ENCODE peak calls at places on chromosomes 1 and 21, in seven cellular contexts. One of them, this sample, is unnamed.

GRCh38 chr1:223258751-223259177 is 105.2 kb downstream of the SUSD4 start:
- DNase-seq in HCT116: no peak
- DNase-seq in prostate gland: no peak
- DNase-seq in HepG2: peak
- DNase-seq in breast epithelium: no peak
- DNase-seq in GM23338: no peak
- DNase-seq in sigmoid colon: no peak
- DNase-seq in this sample: peak

GRCh38 chr1:41629136-41629535 is 144.7 kb upstream of the EDN2 start:
- DNase-seq in prostate gland: no peak
- DNase-seq in HCT116: no peak
- DNase-seq in breast epithelium: no peak
- DNase-seq in GM23338: no peak
- DNase-seq in HepG2: no peak
- DNase-seq in sigmoid colon: no peak
- DNase-seq in this sample: no peak

GRCh38 chr1:112358061-112358770 is 37.8 kb upstream of the CTTNBP2NL start:
- DNase-seq in breast epithelium: no peak
- DNase-seq in HCT116: no peak
- DNase-seq in HepG2: no peak
- DNase-seq in GM23338: no peak
- DNase-seq in sigmoid colon: no peak
- DNase-seq in prostate gland: no peak
- DNase-seq in this sample: no peak

GRCh38 chr1:47755368-47755990 is 241.7 kb downstream of the TRABD2B start:
- DNase-seq in HepG2: peak
- DNase-seq in HCT116: peak
- DNase-seq in sigmoid colon: no peak
- DNase-seq in breast epithelium: no peak
- DNase-seq in prostate gland: no peak
- DNase-seq in GM23338: peak
- DNase-seq in this sample: peak

GRCh38 chr1:103788377-103788776 is 38.7 kb downstream of the AMY1C start:
- DNase-seq in prostate gland: no peak
- DNase-seq in HCT116: no peak
- DNase-seq in breast epithelium: no peak
- DNase-seq in sigmoid colon: no peak
- DNase-seq in GM23338: peak
- DNase-seq in HepG2: no peak
- DNase-seq in this sample: no peak

GRCh38 chr1:232355162-232356006 is 274.5 kb downstream of the SIPA1L2 start:
- DNase-seq in prostate gland: no peak
- DNase-seq in breast epithelium: no peak
- DNase-seq in sigmoid colon: no peak
- DNase-seq in GM23338: no peak
- DNase-seq in HCT116: no peak
- DNase-seq in HepG2: no peak
- DNase-seq in this sample: no peak

GRCh38 chr1:74571875-74572274 is 59.5 kb upstream of the LRRC53 start:
- DNase-seq in sigmoid colon: no peak
- DNase-seq in HCT116: no peak
- DNase-seq in GM23338: no peak
- DNase-seq in breast epithelium: no peak
- DNase-seq in HepG2: no peak
- DNase-seq in prostate gland: no peak
- DNase-seq in this sample: no peak

GRCh38 chr21:31310750-31311149 is 33.3 kb downstream of the TIAM1 start:
- DNase-seq in HCT116: no peak
- DNase-seq in HepG2: no peak
- DNase-seq in prostate gland: peak
- DNase-seq in breast epithelium: no peak
- DNase-seq in GM23338: peak
- DNase-seq in sigmoid colon: no peak
- DNase-seq in this sample: no peak

GRCh38 chr1:214491468-214492120 is 59.8 kb downstream of the PTPN14 start:
- DNase-seq in HepG2: no peak
- DNase-seq in breast epithelium: no peak
- DNase-seq in prostate gland: no peak
- DNase-seq in sigmoid colon: no peak
- DNase-seq in GM23338: no peak
- DNase-seq in HCT116: no peak
- DNase-seq in this sample: no peak

GRCh38 chr1:208150810-208151458 is 93.2 kb downstream of the PLXNA2 start:
- DNase-seq in GM23338: no peak
- DNase-seq in HCT116: no peak
- DNase-seq in sigmoid colon: peak
- DNase-seq in HepG2: no peak
- DNase-seq in prostate gland: no peak
- DNase-seq in breast epithelium: no peak
- DNase-seq in this sample: no peak

GRCh38 chr1:103191327-103191726 is 83.0 kb upstream of the COL11A1 start:
- DNase-seq in HepG2: no peak
- DNase-seq in sigmoid colon: no peak
- DNase-seq in breast epithelium: no peak
- DNase-seq in prostate gland: no peak
- DNase-seq in HCT116: no peak
- DNase-seq in GM23338: no peak
- DNase-seq in this sample: no peak

GRCh38 chr1:109298666-109299086 is 8.1 kb downstream of the MYBPHL start:
- DNase-seq in HCT116: no peak
- DNase-seq in sigmoid colon: no peak
- DNase-seq in prostate gland: no peak
- DNase-seq in HepG2: peak
- DNase-seq in GM23338: no peak
- DNase-seq in breast epithelium: peak
- DNase-seq in this sample: no peak

GRCh38 chr1:56132520-56132919 is 446.8 kb downstream of the PLPP3 start:
- DNase-seq in HCT116: no peak
- DNase-seq in prostate gland: no peak
- DNase-seq in breast epithelium: no peak
- DNase-seq in HepG2: no peak
- DNase-seq in sigmoid colon: no peak
- DNase-seq in GM23338: no peak
- DNase-seq in this sample: no peak

GRCh38 chr1:210882414-210883221 is 251.3 kb downstream of the KCNH1 start:
- DNase-seq in HCT116: no peak
- DNase-seq in breast epithelium: no peak
- DNase-seq in sigmoid colon: no peak
- DNase-seq in prostate gland: no peak
- DNase-seq in HepG2: no peak
- DNase-seq in GM23338: no peak
- DNase-seq in this sample: no peak

GRCh38 chr1:41399148-41399795 is 38.0 kb downstream of the FOXO6 start:
- DNase-seq in HepG2: no peak
- DNase-seq in HCT116: no peak
- DNase-seq in sigmoid colon: no peak
- DNase-seq in breast epithelium: no peak
- DNase-seq in GM23338: no peak
- DNase-seq in prostate gland: no peak
- DNase-seq in this sample: no peak

GRCh38 chr1:11447903-11448302 is 31.1 kb upstream of the DISP3 start:
- DNase-seq in GM23338: no peak
- DNase-seq in sigmoid colon: no peak
- DNase-seq in breast epithelium: no peak
- DNase-seq in HepG2: no peak
- DNase-seq in HCT116: no peak
- DNase-seq in prostate gland: no peak
- DNase-seq in this sample: no peak

GRCh38 chr21:37139902-37140301 is 66.8 kb downstream of the TTC3 start:
- DNase-seq in HepG2: no peak
- DNase-seq in breast epithelium: no peak
- DNase-seq in sigmoid colon: no peak
- DNase-seq in prostate gland: no peak
- DNase-seq in GM23338: peak
- DNase-seq in HCT116: no peak
- DNase-seq in this sample: no peak

GRCh38 chr1:84048820-84049219 is 49.9 kb upstream of the TTLL7 start:
- DNase-seq in HCT116: no peak
- DNase-seq in GM23338: no peak
- DNase-seq in breast epithelium: no peak
- DNase-seq in prostate gland: no peak
- DNase-seq in sigmoid colon: no peak
- DNase-seq in HepG2: no peak
- DNase-seq in this sample: no peak

GRCh38 chr1:38516560-38516959 is 343.0 kb downstream of the RRAGC start:
- DNase-seq in sigmoid colon: no peak
- DNase-seq in breast epithelium: no peak
- DNase-seq in GM23338: no peak
- DNase-seq in HepG2: no peak
- DNase-seq in prostate gland: no peak
- DNase-seq in HCT116: no peak
- DNase-seq in this sample: no peak
- H3K27ac ChIP-seq in sigmoid colon: no peak
- H3K27ac ChIP-seq in breast epithelium: no peak
- H3K27ac ChIP-seq in GM23338: no peak
- H3K27ac ChIP-seq in HepG2: no peak
- H3K27ac ChIP-seq in prostate gland: no peak
- H3K27ac ChIP-seq in HCT116: no peak
- H3K27ac ChIP-seq in this sample: no peak

GRCh38 chr1:6414881-6415280 is 4.8 kb downstream of the HES2 start:
- DNase-seq in prostate gland: no peak
- DNase-seq in HCT116: no peak
- DNase-seq in sigmoid colon: no peak
- DNase-seq in GM23338: no peak
- DNase-seq in breast epithelium: no peak
- DNase-seq in HepG2: no peak
- DNase-seq in this sample: no peak
- TF ChIP-seq POLR2AphosphoS5 in prostate gland: no peak
- TF ChIP-seq POLR2AphosphoS5 in HCT116: no peak
- TF ChIP-seq POLR2AphosphoS5 in sigmoid colon: no peak
- TF ChIP-seq POLR2AphosphoS5 in GM23338: no peak
- TF ChIP-seq POLR2AphosphoS5 in breast epithelium: no peak
- TF ChIP-seq POLR2AphosphoS5 in HepG2: no peak
- TF ChIP-seq POLR2AphosphoS5 in this sample: no peak

GRCh38 chr1:46368781-46369180 is 25.3 kb upstream of the FAAH start:
- DNase-seq in sigmoid colon: no peak
- DNase-seq in HCT116: no peak
- DNase-seq in breast epithelium: no peak
- DNase-seq in HepG2: no peak
- DNase-seq in prostate gland: no peak
- DNase-seq in GM23338: no peak
- DNase-seq in this sample: no peak

GRCh38 chr1:46370214-46370633 is 23.9 kb upstream of the FAAH start:
- DNase-seq in GM23338: no peak
- DNase-seq in prostate gland: no peak
- DNase-seq in HCT116: no peak
- DNase-seq in HepG2: no peak
- DNase-seq in breast epithelium: no peak
- DNase-seq in sigmoid colon: no peak
- DNase-seq in this sample: peak

GRCh38 chr1:46372440-46372839 is 21.7 kb upstream of the FAAH start:
- DNase-seq in HepG2: no peak
- DNase-seq in prostate gland: no peak
- DNase-seq in sigmoid colon: no peak
- DNase-seq in HCT116: no peak
- DNase-seq in breast epithelium: no peak
- DNase-seq in GM23338: no peak
- DNase-seq in this sample: no peak

GRCh38 chr1:46367072-46367471 is 26.5 kb downstream of the NSUN4 start:
- DNase-seq in prostate gland: no peak
- DNase-seq in HepG2: no peak
- DNase-seq in GM23338: no peak
- DNase-seq in HCT116: no peak
- DNase-seq in sigmoid colon: no peak
- DNase-seq in breast epithelium: no peak
- DNase-seq in this sample: no peak

DNA sequence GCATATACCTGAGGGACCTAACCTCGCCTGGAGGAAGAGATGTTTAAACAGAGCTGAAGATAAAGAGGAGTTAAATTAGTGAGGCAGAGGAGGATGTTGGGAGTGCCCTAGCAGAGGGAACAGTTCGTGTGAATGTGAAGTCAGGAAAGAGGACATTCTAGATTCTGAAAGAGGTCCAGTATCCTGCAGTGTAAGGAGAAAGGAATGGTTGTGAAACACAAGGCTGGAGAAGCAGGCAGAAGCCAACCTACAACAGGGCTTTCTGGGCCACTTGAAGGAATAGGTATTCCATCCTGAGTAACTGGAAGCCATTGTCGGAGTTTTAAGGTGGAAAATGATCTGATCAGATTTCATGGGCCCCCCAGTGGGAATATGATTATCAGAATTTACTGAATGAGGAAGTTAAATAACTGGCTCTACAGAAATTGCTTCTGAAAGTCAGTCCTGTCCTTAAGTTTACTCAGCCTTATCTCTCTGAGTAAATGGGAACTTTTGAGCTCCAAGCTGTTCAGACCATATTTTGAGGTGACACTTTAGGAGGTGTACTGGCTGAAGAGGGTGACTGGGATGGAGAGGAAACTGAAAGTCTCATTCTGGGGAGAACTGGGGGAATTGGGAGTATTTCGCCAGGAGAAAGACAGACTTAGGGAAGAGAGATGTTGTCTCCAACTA is 24.4 kb upstream of the FAAH start:
- DNase-seq in breast epithelium: no peak
- DNase-seq in HepG2: no peak
- DNase-seq in prostate gland: no peak
- DNase-seq in GM23338: no peak
- DNase-seq in HCT116: no peak
- DNase-seq in sigmoid colon: no peak
- DNase-seq in this sample: no peak
- H3K4me3 ChIP-seq in breast epithelium: no peak
- H3K4me3 ChIP-seq in HepG2: no peak
- H3K4me3 ChIP-seq in prostate gland: no peak
- H3K4me3 ChIP-seq in GM23338: no peak
- H3K4me3 ChIP-seq in HCT116: no peak
- H3K4me3 ChIP-seq in sigmoid colon: no peak
- H3K4me3 ChIP-seq in this sample: no peak

GRCh38 chr21:40335689-40336088 is 468.5 kb downstream of the PCP4 start:
- DNase-seq in breast epithelium: no peak
- DNase-seq in prostate gland: no peak
- DNase-seq in GM23338: peak
- DNase-seq in HepG2: no peak
- DNase-seq in HCT116: no peak
- DNase-seq in sigmoid colon: no peak
- DNase-seq in this sample: no peak
- H3K27ac ChIP-seq in breast epithelium: no peak
- H3K27ac ChIP-seq in prostate gland: no peak
- H3K27ac ChIP-seq in GM23338: no peak
- H3K27ac ChIP-seq in HepG2: no peak
- H3K27ac ChIP-seq in HCT116: no peak
- H3K27ac ChIP-seq in sigmoid colon: no peak
- H3K27ac ChIP-seq in this sample: no peak

DNA sequence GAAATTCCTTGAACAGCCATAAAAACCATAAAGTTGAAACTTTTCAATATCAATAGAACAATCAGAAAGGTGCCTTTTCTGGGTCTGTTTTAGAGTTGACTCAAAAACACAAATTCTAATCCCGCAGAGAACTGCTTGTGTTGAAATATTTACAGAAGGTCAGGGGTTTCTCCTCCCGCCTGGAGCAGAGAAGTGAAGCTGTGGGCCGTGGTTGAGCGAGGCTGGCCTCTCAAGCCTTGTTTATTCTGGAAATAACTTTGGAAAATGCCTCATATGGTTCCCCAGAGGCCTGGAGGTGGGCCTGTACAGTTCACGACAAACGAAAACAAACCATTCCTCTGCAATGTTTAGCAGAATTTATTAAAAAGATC is 90.8 kb upstream of the ERRFI1 start:
- DNase-seq in breast epithelium: no peak
- DNase-seq in sigmoid colon: peak
- DNase-seq in prostate gland: no peak
- DNase-seq in GM23338: no peak
- DNase-seq in HepG2: peak
- DNase-seq in HCT116: no peak
- DNase-seq in this sample: no peak
- TF ChIP-seq POLR2AphosphoS5 in breast epithelium: peak
- TF ChIP-seq POLR2AphosphoS5 in sigmoid colon: no peak
- TF ChIP-seq POLR2AphosphoS5 in prostate gland: no peak
- TF ChIP-seq POLR2AphosphoS5 in GM23338: no peak
- TF ChIP-seq POLR2AphosphoS5 in HepG2: peak
- TF ChIP-seq POLR2AphosphoS5 in HCT116: no peak
- TF ChIP-seq POLR2AphosphoS5 in this sample: no peak